ENCODE peak calls at places on chromosome 18, in five cellular contexts. One of them, this sample, is unnamed.

GRCh38 chr18:3177902-3178687 is 41.7 kb downstream of the MYOM1 start:
- DNase-seq in prostate gland: no peak
- DNase-seq in GM06990: peak
- DNase-seq in AG04450: no peak
- DNase-seq in CD4-positive, alpha-beta memory T cell: no peak
- DNase-seq in this sample: no peak

GRCh38 chr18:53991202-53991601 is 233.3 kb downstream of the MBD2 start:
- DNase-seq in prostate gland: no peak
- DNase-seq in GM06990: no peak
- DNase-seq in AG04450: no peak
- DNase-seq in CD4-positive, alpha-beta memory T cell: no peak
- DNase-seq in this sample: no peak

GRCh38 chr18:49921278-49922037 is 108.1 kb upstream of the ACAA2 start:
- DNase-seq in prostate gland: no peak
- DNase-seq in GM06990: no peak
- DNase-seq in AG04450: no peak
- DNase-seq in CD4-positive, alpha-beta memory T cell: no peak
- DNase-seq in this sample: no peak

GRCh38 chr18:34511879-34512278 is 198.2 kb upstream of the DTNA start:
- DNase-seq in prostate gland: no peak
- DNase-seq in GM06990: no peak
- DNase-seq in AG04450: no peak
- DNase-seq in CD4-positive, alpha-beta memory T cell: no peak
- DNase-seq in this sample: no peak

GRCh38 chr18:70046207-70046606 is 98.5 kb upstream of the CD226 start:
- DNase-seq in prostate gland: no peak
- DNase-seq in GM06990: no peak
- DNase-seq in AG04450: no peak
- DNase-seq in CD4-positive, alpha-beta memory T cell: no peak
- DNase-seq in this sample: no peak

GRCh38 chr18:3450358-3451107 is 561 bp downstream of the TGIF1 start:
- DNase-seq in prostate gland: peak
- DNase-seq in GM06990: peak
- DNase-seq in AG04450: no peak
- DNase-seq in CD4-positive, alpha-beta memory T cell: peak
- DNase-seq in this sample: peak

GRCh38 chr18:42024131-42024530 is 69.1 kb downstream of the PIK3C3 start:
- DNase-seq in prostate gland: no peak
- DNase-seq in GM06990: peak
- DNase-seq in AG04450: no peak
- DNase-seq in CD4-positive, alpha-beta memory T cell: no peak
- DNase-seq in this sample: no peak

GRCh38 chr18:52339891-52340371 is at the start of gene DCC:
- DNase-seq in prostate gland: peak
- DNase-seq in GM06990: peak
- DNase-seq in AG04450: peak
- DNase-seq in CD4-positive, alpha-beta memory T cell: no peak
- DNase-seq in this sample: no peak

GRCh38 chr18:1104265-1104792 is 199.7 kb downstream of the ADCYAP1 start:
- DNase-seq in prostate gland: no peak
- DNase-seq in GM06990: no peak
- DNase-seq in AG04450: no peak
- DNase-seq in CD4-positive, alpha-beta memory T cell: no peak
- DNase-seq in this sample: no peak

GRCh38 chr18:9984025-9984424 is 70.2 kb downstream of the VAPA start:
- DNase-seq in prostate gland: no peak
- DNase-seq in GM06990: no peak
- DNase-seq in AG04450: no peak
- DNase-seq in CD4-positive, alpha-beta memory T cell: no peak
- DNase-seq in this sample: no peak

GRCh38 chr18:33201509-33201926 is 239.0 kb downstream of the CCDC178 start:
- DNase-seq in prostate gland: no peak
- DNase-seq in GM06990: no peak
- DNase-seq in AG04450: no peak
- DNase-seq in CD4-positive, alpha-beta memory T cell: no peak
- DNase-seq in this sample: peak

GRCh38 chr18:26190506-26190905 is 35.7 kb upstream of the TAF4B start:
- DNase-seq in prostate gland: no peak
- DNase-seq in GM06990: peak
- DNase-seq in AG04450: no peak
- DNase-seq in CD4-positive, alpha-beta memory T cell: peak
- DNase-seq in this sample: no peak

GRCh38 chr18:966095-967036 is 61.7 kb downstream of the ADCYAP1 start:
- DNase-seq in prostate gland: no peak
- DNase-seq in GM06990: no peak
- DNase-seq in AG04450: no peak
- DNase-seq in CD4-positive, alpha-beta memory T cell: no peak
- DNase-seq in this sample: no peak

GRCh38 chr18:48355526-48356115 is 53.6 kb downstream of the ZBTB7C start:
- DNase-seq in prostate gland: no peak
- DNase-seq in GM06990: no peak
- DNase-seq in AG04450: no peak
- DNase-seq in CD4-positive, alpha-beta memory T cell: no peak
- DNase-seq in this sample: no peak

GRCh38 chr18:59385191-59385590 is 26.1 kb upstream of the LMAN1 start:
- DNase-seq in prostate gland: no peak
- DNase-seq in GM06990: no peak
- DNase-seq in AG04450: no peak
- DNase-seq in CD4-positive, alpha-beta memory T cell: no peak
- DNase-seq in this sample: no peak

GRCh38 chr18:7084766-7085080 is 32.9 kb downstream of the LAMA1 start:
- DNase-seq in prostate gland: no peak
- DNase-seq in GM06990: no peak
- DNase-seq in AG04450: peak
- DNase-seq in CD4-positive, alpha-beta memory T cell: no peak
- DNase-seq in this sample: no peak

GRCh38 chr18:14975431-14975830 is 227.5 kb downstream of the ANKRD30B start:
- DNase-seq in prostate gland: no peak
- DNase-seq in GM06990: no peak
- DNase-seq in AG04450: no peak
- DNase-seq in CD4-positive, alpha-beta memory T cell: no peak
- DNase-seq in this sample: no peak

GRCh38 chr18:12928149-12928548 is 19.7 kb upstream of the SEH1L start:
- DNase-seq in prostate gland: no peak
- DNase-seq in GM06990: no peak
- DNase-seq in AG04450: no peak
- DNase-seq in CD4-positive, alpha-beta memory T cell: no peak
- DNase-seq in this sample: no peak

GRCh38 chr18:44682871-44683221 is 2.2 kb downstream of the SETBP1 start:
- DNase-seq in prostate gland: no peak
- DNase-seq in GM06990: no peak
- DNase-seq in AG04450: no peak
- DNase-seq in CD4-positive, alpha-beta memory T cell: no peak
- DNase-seq in this sample: no peak
- H3K4me3 ChIP-seq in prostate gland: peak
- H3K4me3 ChIP-seq in GM06990: peak
- H3K4me3 ChIP-seq in AG04450: no peak
- H3K4me3 ChIP-seq in CD4-positive, alpha-beta memory T cell: no peak
- H3K4me3 ChIP-seq in this sample: no peak

GRCh38 chr18:22169889-22170420 is 566 bp downstream of the GATA6 start:
- DNase-seq in prostate gland: no peak
- DNase-seq in GM06990: no peak
- DNase-seq in AG04450: no peak
- DNase-seq in CD4-positive, alpha-beta memory T cell: no peak
- DNase-seq in this sample: no peak

GRCh38 chr18:22169011-22169888 is at the start of gene GATA6:
- DNase-seq in prostate gland: peak
- DNase-seq in GM06990: peak
- DNase-seq in AG04450: peak
- DNase-seq in CD4-positive, alpha-beta memory T cell: no peak
- DNase-seq in this sample: peak

GRCh38 chr18:22171839-22172582 is 2.6 kb downstream of the GATA6 start:
- DNase-seq in prostate gland: no peak
- DNase-seq in GM06990: no peak
- DNase-seq in AG04450: no peak
- DNase-seq in CD4-positive, alpha-beta memory T cell: no peak
- DNase-seq in this sample: no peak

GRCh38 chr18:22171263-22171838 is 2.0 kb downstream of the GATA6 start:
- DNase-seq in prostate gland: no peak
- DNase-seq in GM06990: no peak
- DNase-seq in AG04450: no peak
- DNase-seq in CD4-positive, alpha-beta memory T cell: no peak
- DNase-seq in this sample: no peak

GRCh38 chr18:22170421-22171262 is 1.3 kb downstream of the GATA6 start:
- DNase-seq in prostate gland: peak
- DNase-seq in GM06990: peak
- DNase-seq in AG04450: peak
- DNase-seq in CD4-positive, alpha-beta memory T cell: no peak
- DNase-seq in this sample: no peak
- H3K4me3 ChIP-seq in prostate gland: peak
- H3K4me3 ChIP-seq in GM06990: peak
- H3K4me3 ChIP-seq in AG04450: peak
- H3K4me3 ChIP-seq in CD4-positive, alpha-beta memory T cell: no peak
- H3K4me3 ChIP-seq in this sample: no peak

DNA sequence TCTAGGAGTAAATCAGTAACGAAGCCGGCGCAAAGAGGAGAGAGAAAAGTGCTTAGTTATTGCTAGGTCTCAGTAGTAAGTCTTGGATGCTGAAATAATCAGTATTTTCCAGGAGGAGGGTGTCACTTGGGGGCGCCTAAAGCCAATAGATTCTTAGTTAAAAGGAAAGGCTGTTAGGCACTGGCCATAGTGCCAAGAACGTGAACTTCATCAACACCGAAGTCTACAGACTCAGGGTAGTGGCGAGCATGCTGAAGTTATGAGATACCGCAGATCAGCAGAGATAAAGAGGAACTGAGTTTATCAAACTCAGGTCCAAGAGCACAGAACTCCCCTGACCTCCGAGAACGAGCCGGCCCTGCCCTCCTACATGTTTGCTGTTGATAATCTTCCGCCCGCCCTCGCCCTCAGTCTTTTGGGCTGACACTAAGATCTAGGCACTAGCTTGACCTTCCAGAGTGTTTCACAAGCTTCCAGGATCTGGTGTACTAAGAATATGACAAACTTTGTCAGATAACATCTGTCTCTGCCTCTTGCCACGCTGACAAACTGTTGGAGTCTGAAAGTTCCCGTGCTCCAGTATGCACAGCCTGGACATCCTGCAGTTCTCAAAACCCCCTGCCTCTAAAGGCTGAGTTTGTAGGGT is 49.2 kb downstream of the CYB5A start:
- DNase-seq in prostate gland: no peak
- DNase-seq in GM06990: no peak
- DNase-seq in AG04450: no peak
- DNase-seq in CD4-positive, alpha-beta memory T cell: no peak
- DNase-seq in this sample: no peak
- H3K4me3 ChIP-seq in prostate gland: no peak
- H3K4me3 ChIP-seq in GM06990: no peak
- H3K4me3 ChIP-seq in AG04450: no peak
- H3K4me3 ChIP-seq in CD4-positive, alpha-beta memory T cell: no peak
- H3K4me3 ChIP-seq in this sample: no peak

GRCh38 chr18:79679552-79680099 is at the start of gene CTDP1:
- DNase-seq in prostate gland: peak
- DNase-seq in GM06990: no peak
- DNase-seq in AG04450: peak
- DNase-seq in CD4-positive, alpha-beta memory T cell: peak
- DNase-seq in this sample: peak

GRCh38 chr18:79680100-79680879 is 687 bp downstream of the CTDP1 start:
- DNase-seq in prostate gland: peak
- DNase-seq in GM06990: no peak
- DNase-seq in AG04450: no peak
- DNase-seq in CD4-positive, alpha-beta memory T cell: peak
- DNase-seq in this sample: peak

GRCh38 chr18:79677221-79677620 is 2.4 kb upstream of the CTDP1 start:
- DNase-seq in prostate gland: no peak
- DNase-seq in GM06990: no peak
- DNase-seq in AG04450: no peak
- DNase-seq in CD4-positive, alpha-beta memory T cell: no peak
- DNase-seq in this sample: no peak

GRCh38 chr18:79678665-79679551 is 695 bp upstream of the CTDP1 start:
- DNase-seq in prostate gland: peak
- DNase-seq in GM06990: peak
- DNase-seq in AG04450: peak
- DNase-seq in CD4-positive, alpha-beta memory T cell: peak
- DNase-seq in this sample: peak

GRCh38 chr18:79677840-79678239 is 1.8 kb upstream of the CTDP1 start:
- DNase-seq in prostate gland: no peak
- DNase-seq in GM06990: no peak
- DNase-seq in AG04450: no peak
- DNase-seq in CD4-positive, alpha-beta memory T cell: no peak
- DNase-seq in this sample: no peak
- H3K4me3 ChIP-seq in prostate gland: no peak
- H3K4me3 ChIP-seq in GM06990: no peak
- H3K4me3 ChIP-seq in AG04450: peak
- H3K4me3 ChIP-seq in CD4-positive, alpha-beta memory T cell: no peak
- H3K4me3 ChIP-seq in this sample: peak

DNA sequence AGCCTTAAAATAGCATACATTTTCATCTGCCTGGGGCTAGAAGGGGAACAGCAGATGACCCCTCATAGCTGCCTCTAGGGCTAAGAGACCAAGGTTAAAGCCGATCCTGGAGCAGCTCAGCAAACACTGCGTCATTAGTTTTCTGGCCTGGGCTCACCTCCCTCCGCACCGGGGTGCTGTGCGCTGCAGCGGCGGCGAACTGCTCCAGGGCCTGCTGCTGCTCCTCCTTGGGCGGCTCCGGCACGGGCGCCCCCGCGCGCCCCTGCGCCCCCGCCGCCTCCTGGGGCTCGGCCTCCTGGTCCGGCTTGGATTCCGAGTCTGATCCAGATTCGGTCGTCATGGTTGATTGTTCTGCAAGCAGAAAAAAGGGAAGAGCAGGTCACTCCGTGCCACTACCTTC is 55.0 kb downstream of the EPB41L3 start:
- DNase-seq in prostate gland: no peak
- DNase-seq in GM06990: no peak
- DNase-seq in AG04450: no peak
- DNase-seq in CD4-positive, alpha-beta memory T cell: no peak
- DNase-seq in this sample: no peak
- H3K4me3 ChIP-seq in prostate gland: no peak
- H3K4me3 ChIP-seq in GM06990: no peak
- H3K4me3 ChIP-seq in AG04450: no peak
- H3K4me3 ChIP-seq in CD4-positive, alpha-beta memory T cell: no peak
- H3K4me3 ChIP-seq in this sample: no peak

GRCh38 chr18:76461692-76462325 is 33.2 kb downstream of the ZNF516 start:
- DNase-seq in prostate gland: no peak
- DNase-seq in GM06990: no peak
- DNase-seq in AG04450: no peak
- DNase-seq in CD4-positive, alpha-beta memory T cell: no peak
- DNase-seq in this sample: no peak

GRCh38 chr18:76460482-76460881 is 34.6 kb downstream of the ZNF516 start:
- DNase-seq in prostate gland: no peak
- DNase-seq in GM06990: no peak
- DNase-seq in AG04450: no peak
- DNase-seq in CD4-positive, alpha-beta memory T cell: no peak
- DNase-seq in this sample: no peak

GRCh38 chr18:76462326-76462694 is 32.7 kb downstream of the ZNF516 start:
- DNase-seq in prostate gland: no peak
- DNase-seq in GM06990: no peak
- DNase-seq in AG04450: no peak
- DNase-seq in CD4-positive, alpha-beta memory T cell: no peak
- DNase-seq in this sample: no peak

GRCh38 chr18:76459687-76460350 is 35.2 kb downstream of the ZNF516 start:
- DNase-seq in prostate gland: peak
- DNase-seq in GM06990: no peak
- DNase-seq in AG04450: peak
- DNase-seq in CD4-positive, alpha-beta memory T cell: no peak
- DNase-seq in this sample: no peak

GRCh38 chr18:76461148-76461547 is 33.9 kb downstream of the ZNF516 start:
- DNase-seq in prostate gland: no peak
- DNase-seq in GM06990: no peak
- DNase-seq in AG04450: no peak
- DNase-seq in CD4-positive, alpha-beta memory T cell: no peak
- DNase-seq in this sample: no peak
- H3K4me3 ChIP-seq in prostate gland: no peak
- H3K4me3 ChIP-seq in GM06990: no peak
- H3K4me3 ChIP-seq in AG04450: no peak
- H3K4me3 ChIP-seq in CD4-positive, alpha-beta memory T cell: no peak
- H3K4me3 ChIP-seq in this sample: no peak

GRCh38 chr18:23870963-23871362 is 143.6 kb upstream of the TTC39C start:
- DNase-seq in prostate gland: no peak
- DNase-seq in GM06990: no peak
- DNase-seq in AG04450: no peak
- DNase-seq in CD4-positive, alpha-beta memory T cell: no peak
- DNase-seq in this sample: no peak
- H3K4me3 ChIP-seq in prostate gland: no peak
- H3K4me3 ChIP-seq in GM06990: no peak
- H3K4me3 ChIP-seq in AG04450: no peak
- H3K4me3 ChIP-seq in CD4-positive, alpha-beta memory T cell: no peak
- H3K4me3 ChIP-seq in this sample: peak

This sample was measured in Jurkat, Clone E6-1.